ENCODE peak calls at places on chromosomes 7 and 10, in six cellular contexts. X is HCEC 1CT; W is effector memory CD4-positive, alpha-beta T cell; C is EH; K is stimulated activated CD8-positive, alpha-beta memory T cell treated with anti-CD3 and anti-CD28 coated beads, Interleukin-2, amount 100 ng/mL, for 48 hours; F is T follicular helper cell. E is an unnamed sample.
A peak's percentile ranks its signal among the peaks of the same experiment; 100 is the strongest.

GRCh38 chr10:29715296-29715695 is 80.5 kb upstream of the SVIL start:
- DNase-seq in X (no peak), W (no peak), C (no peak), K (no peak), F (no peak), E (no peak)

GRCh38 chr10:5977471-5978370 is at the start of gene IL15RA:
- DNase-seq in X (peak; percentile 46), W (peak; percentile 78), C (peak; percentile 83), K (peak; percentile 87), F (peak; percentile 74), E (peak; percentile 55)

GRCh38 chr10:23516530-23516929 is 77.7 kb downstream of the OTUD1 start:
- DNase-seq in X (peak; percentile 42), W (no peak), C (peak; percentile 21), K (no peak), F (no peak), E (peak; percentile 17)

GRCh38 chr10:4061441-4061951 is 276.5 kb upstream of the KLF6 start:
- DNase-seq in X (no peak), W (no peak), C (peak; percentile 68), K (no peak), F (no peak), E (peak; percentile 52)

GRCh38 chr7:97732567-97733275 is 835 bp downstream of the TAC1 start:
- DNase-seq in X (no peak), W (no peak), C (no peak), K (no peak), F (no peak), E (no peak)

GRCh38 chr10:42753507-42754154 is 29.0 kb upstream of the BMS1 start:
- DNase-seq in X (no peak), W (no peak), C (no peak), K (no peak), F (no peak), E (no peak)

GRCh38 chr10:23525406-23525805 is 86.5 kb downstream of the OTUD1 start:
- DNase-seq in X (peak; percentile 19), W (no peak), C (peak; percentile 39), K (no peak), F (no peak), E (peak; percentile 37)

GRCh38 chr10:62610649-62611229 is 193.8 kb upstream of the ADO start:
- DNase-seq in X (peak; percentile 58), W (peak; percentile 52), C (peak; percentile 63), K (peak; percentile 49), F (peak; percentile 51), E (peak; percentile 41)

GRCh38 chr7:123352957-123353356 is 153.2 kb upstream of the SLC13A1 start:
- DNase-seq in X (no peak), W (no peak), C (no peak), K (no peak), F (no peak), E (no peak)

GRCh38 chr7:124398937-124399552 is 366.2 kb upstream of the TMEM229A start:
- DNase-seq in X (no peak), W (no peak), C (no peak), K (no peak), F (no peak), E (no peak)

GRCh38 chr7:36683695-36684357 is 40.5 kb downstream of the AOAH start:
- DNase-seq in X (no peak), W (no peak), C (no peak), K (no peak), F (no peak), E (no peak)

GRCh38 chr7:55130554-55131198 is 111.9 kb downstream of the EGFR start:
- DNase-seq in X (peak; percentile 91), W (no peak), C (peak; percentile 90), K (no peak), F (no peak), E (peak; percentile 84)

GRCh38 chr7:131654668-131655326 is 98.4 kb upstream of the PODXL start:
- DNase-seq in X (peak; percentile 68), W (peak; percentile 58), C (peak; percentile 78), K (peak; percentile 82), F (peak; percentile 61), E (peak; percentile 84)

GRCh38 chr7:47332213-47332612 is 249.7 kb downstream of the TNS3 start:
- DNase-seq in X (no peak), W (no peak), C (no peak), K (no peak), F (no peak), E (no peak)

GRCh38 chr7:98168181-98168903 is 42.9 kb upstream of the BHLHA15 start:
- DNase-seq in X (peak; percentile 34), W (peak; percentile 47), C (peak; percentile 64), K (peak; percentile 37), F (peak; percentile 61), E (peak; percentile 58)

GRCh38 chr7:130350945-130351663 is 6.5 kb downstream of the CPA5 start:
- DNase-seq in X (no peak), W (no peak), C (no peak), K (no peak), F (no peak), E (no peak)

GRCh38 chr7:141754939-141755338 is 9.0 kb upstream of the TAS2R3 start:
- DNase-seq in X (peak; percentile 34), W (no peak), C (peak; percentile 29), K (no peak), F (no peak), E (peak; percentile 9)

GRCh38 chr7:123024989-123025758 is 29.7 kb upstream of the TAS2R16 start:
- DNase-seq in X (no peak), W (no peak), C (no peak), K (no peak), F (no peak), E (no peak)

GRCh38 chr7:95317546-95317945 is 6.8 kb downstream of the PON1 start:
- DNase-seq in X (no peak), W (no peak), C (no peak), K (no peak), F (no peak), E (no peak)